ENCODE peak calls at places on chromosomes 13 and 19, in four cellular contexts. S is thoracic aorta; D is heart left ventricle; A is naive thymus-derived CD4-positive, alpha-beta T cell. X is an unnamed sample. For H3K4me1, the result is how much of the 10 kb centered on the place peaks cover.

GRCh38 chr13:111565400-111565799 is 245.0 kb downstream of the TEX29 start:
- DNase-seq in S (no peak), D (no peak), A (no peak), X (no peak)

GRCh38 chr19:13083008-13083404 is 19.7 kb downstream of the LYL1 start:
- DNase-seq in S (no peak), D (no peak), A (no peak), X (no peak)

GRCh38 chr13:94800423-94800822 is 88.1 kb upstream of the SOX21 start:
- DNase-seq in S (no peak), D (no peak), A (no peak), X (no peak)

GRCh38 chr19:43526884-43527859 is at the start of gene ETHE1:
- DNase-seq in S (peak), D (peak), A (peak), X (peak)

GRCh38 chr13:66329988-66330429 is 900.1 kb downstream of the PCDH9 start:
- DNase-seq in S (no peak), D (no peak), A (no peak), X (no peak)

GRCh38 chr19:13031917-13032623 is 36.8 kb downstream of the NFIX start:
- DNase-seq in S (no peak), D (no peak), A (no peak), X (no peak)

GRCh38 chr19:34480971-34481821 is at the start of gene WTIP:
- DNase-seq in S (peak), D (peak), A (no peak), X (no peak)

GRCh38 chr19:29574518-29574917 is 31.6 kb upstream of the POP4 start:
- DNase-seq in S (no peak), D (no peak), A (no peak), X (no peak)

GRCh38 chr13:97367016-97367415 is 67.0 kb upstream of the RAP2A start:
- DNase-seq in S (no peak), D (no peak), A (no peak), X (no peak)

GRCh38 chr19:46471116-46471733 is at the start of gene PNMA8A:
- DNase-seq in S (peak), D (peak), A (no peak), X (no peak)

GRCh38 chr19:29478578-29479565 is 46.9 kb upstream of the VSTM2B start:
- DNase-seq in S (no peak), D (no peak), A (no peak), X (no peak)

GRCh38 chr13:27678306-27679040 is 56.8 kb downstream of the POLR1D start:
- DNase-seq in S (no peak), D (no peak), A (no peak), X (peak)

GRCh38 chr19:39840492-39840891 is 5.7 kb downstream of the FBL start:
- DNase-seq in S (no peak), D (no peak), A (no peak), X (no peak)

GRCh38 chr19:15253513-15253912 is 21.3 kb upstream of the EPHX3 start:
- DNase-seq in S (no peak), D (no peak), A (no peak), X (no peak)
- H3K4me1 ChIP-seq in S (half or more), D (half or more), A (under half), X (under half)

GRCh38 chr19:55391702-55392615 is 6.2 kb downstream of the RPL28 start:
- DNase-seq in S (no peak), D (no peak), A (no peak), X (no peak)

GRCh38 chr19:55390461-55390880 is 4.7 kb downstream of the RPL28 start:
- DNase-seq in S (no peak), D (no peak), A (no peak), X (no peak)

GRCh38 chr19:55391191-55391670 is 5.5 kb downstream of the RPL28 start:
- DNase-seq in S (no peak), D (no peak), A (no peak), X (no peak)

GRCh38 chr19:55387736-55388497 is 2.2 kb downstream of the RPL28 start:
- DNase-seq in S (no peak), D (no peak), A (no peak), X (no peak)

GRCh38 chr19:55389386-55390317 is 3.9 kb downstream of the RPL28 start:
- DNase-seq in S (no peak), D (no peak), A (no peak), X (no peak)
- H3K4me1 ChIP-seq in S (under half), D (under half), A (under half), X (under half)

GRCh38 chr13:99978781-99979452 is 2.7 kb upstream of the ZIC2 start:
- DNase-seq in S (no peak), D (no peak), A (no peak), X (no peak)
- H3K4me1 ChIP-seq in S (under half), D (under half), A (under half), X (under half)

GRCh38 chr19:1847348-1847683 is 967 bp downstream of the REXO1 start:
- DNase-seq in S (no peak), D (no peak), A (no peak), X (no peak)

GRCh38 chr19:1846517-1847205 is 1.6 kb downstream of the REXO1 start:
- DNase-seq in S (no peak), D (no peak), A (no peak), X (no peak)

GRCh38 chr19:1844536-1845515 is 3.5 kb downstream of the REXO1 start:
- DNase-seq in S (no peak), D (no peak), A (no peak), X (no peak)

GRCh38 chr19:1843646-1844394 is 4.5 kb downstream of the REXO1 start:
- DNase-seq in S (no peak), D (no peak), A (no peak), X (no peak)

GRCh38 chr19:1845642-1846041 is 2.6 kb downstream of the REXO1 start:
- DNase-seq in S (no peak), D (no peak), A (no peak), X (no peak)
- H3K4me1 ChIP-seq in S (under half), D (half or more), A (under half), X (under half)

DNA sequence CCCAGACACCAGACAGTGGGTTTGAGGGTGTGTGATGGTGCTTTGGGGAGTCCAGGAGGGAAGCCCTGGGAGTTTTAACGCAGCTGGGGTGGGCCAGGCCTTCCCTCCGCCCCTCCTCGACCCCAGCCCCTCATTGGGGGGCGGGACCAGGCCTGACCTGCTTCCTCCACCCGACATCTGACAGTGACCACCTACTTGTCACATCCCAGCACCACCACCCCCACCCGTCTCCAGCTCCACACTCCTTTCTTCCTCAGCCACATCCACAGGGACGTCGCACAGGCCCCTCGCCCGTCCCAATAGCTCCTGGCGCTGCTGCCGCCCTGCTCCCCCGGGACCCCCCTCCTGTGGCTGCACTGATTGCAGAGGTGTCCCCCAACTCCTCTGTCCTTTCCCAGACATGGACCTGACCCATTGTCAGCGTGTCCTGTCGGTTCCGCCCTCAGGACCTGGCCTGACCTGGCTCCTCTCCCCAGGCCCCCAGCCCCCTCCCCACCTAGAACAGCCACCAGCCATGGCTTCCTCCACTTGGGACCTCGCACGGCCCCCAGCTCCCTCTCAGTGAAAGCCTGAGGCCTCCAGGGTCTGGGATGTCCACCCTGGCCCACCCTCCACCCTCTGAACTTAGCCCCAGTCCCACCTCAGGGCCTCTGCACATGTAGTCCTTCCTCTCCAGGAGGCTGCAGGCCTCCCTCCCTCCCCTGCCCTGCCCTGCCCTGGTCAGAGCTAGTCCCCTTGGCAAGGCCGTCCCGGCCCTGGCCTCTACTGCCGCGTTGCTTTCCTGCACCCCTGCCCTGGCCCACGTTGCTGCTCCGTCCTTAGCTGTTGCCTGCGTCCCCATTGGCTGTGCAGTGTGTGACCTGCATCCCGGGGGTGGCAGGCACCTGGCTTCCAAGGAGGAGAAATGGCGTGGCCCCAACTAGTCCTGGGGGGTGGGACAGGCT is 30.4 kb downstream of the COMP start:
- DNase-seq in S (no peak), D (no peak), A (no peak), X (no peak)
- H3K4me1 ChIP-seq in S (under half), D (under half), A (under half), X (under half)